ENCODE peak calls at places on chromosome 14, in ten cellular contexts. C, H, R, F, X, Z, E, A, G and K are unnamed samples.

GRCh38 chr14:100866666-100867630 is 36.6 kb downstream of the RTL1 start:
- DNase-seq in C (peak; percentile 19), H (no peak), R (no peak), F (no peak), X (no peak), Z (no peak), E (no peak), A (peak; percentile 46), G (no peak), K (no peak)

GRCh38 chr14:88245321-88245720 is 77.7 kb downstream of the KCNK10 start:
- DNase-seq in C (no peak), H (peak; percentile 23), R (no peak), F (no peak), X (no peak), Z (no peak), E (no peak), A (no peak), G (no peak), K (no peak)

GRCh38 chr14:69532561-69533335 is 41.9 kb downstream of the CCDC177 start:
- DNase-seq in C (no peak), H (peak; percentile 65), R (peak; percentile 26), F (no peak), X (no peak), Z (no peak), E (no peak), A (no peak), G (no peak), K (no peak)

GRCh38 chr14:104546021-104546491 is 33.5 kb upstream of the C14orf180 start:
- DNase-seq in C (peak; percentile 23), H (no peak), R (no peak), F (no peak), X (no peak), Z (no peak), E (no peak), A (peak; percentile 61), G (peak; percentile 17), K (no peak)

GRCh38 chr14:26415618-26416123 is 182.2 kb downstream of the NOVA1 start:
- DNase-seq in C (no peak), H (peak; percentile 53), R (no peak), F (no peak), X (no peak), Z (no peak), E (peak; percentile 69), A (no peak), G (no peak), K (no peak)

GRCh38 chr14:104130974-104131651 is 7.3 kb upstream of the KIF26A start:
- DNase-seq in C (peak; percentile 63), H (peak; percentile 79), R (peak; percentile 45), F (no peak), X (peak; percentile 44), Z (no peak), E (peak; percentile 49), A (peak; percentile 75), G (peak; percentile 66), K (no peak)

GRCh38 chr14:55136241-55136640 is 7.2 kb downstream of the LGALS3 start:
- DNase-seq in C (no peak), H (no peak), R (no peak), F (no peak), X (peak; percentile 47), Z (no peak), E (no peak), A (no peak), G (no peak), K (peak; percentile 72)

GRCh38 chr14:88551936-88552565 is 2.8 kb downstream of the PTPN21 start:
- DNase-seq in C (no peak), H (peak; percentile 20), R (no peak), F (no peak), X (peak; percentile 38), Z (no peak), E (peak; percentile 43), A (no peak), G (peak; percentile 42), K (peak; percentile 10)

GRCh38 chr14:59137256-59137655 is 51.2 kb upstream of the DAAM1 start:
- DNase-seq in C (no peak), H (no peak), R (no peak), F (no peak), X (no peak), Z (no peak), E (no peak), A (no peak), G (no peak), K (no peak)

GRCh38 chr14:31930493-31931225 is 146.4 kb upstream of the ARHGAP5 start:
- DNase-seq in C (no peak), H (peak; percentile 70), R (no peak), F (no peak), X (no peak), Z (no peak), E (no peak), A (no peak), G (no peak), K (peak; percentile 47)

GRCh38 chr14:89308232-89308959 is 108.6 kb downstream of the FOXN3 start:
- DNase-seq in C (no peak), H (peak; percentile 25), R (no peak), F (no peak), X (peak; percentile 40), Z (no peak), E (no peak), A (no peak), G (no peak), K (no peak)

GRCh38 chr14:24315243-24315806 is 4.0 kb downstream of the LTB4R start:
- DNase-seq in C (no peak), H (no peak), R (no peak), F (no peak), X (no peak), Z (no peak), E (no peak), A (peak; percentile 46), G (no peak), K (no peak)

GRCh38 chr14:24312736-24313507 is 1.6 kb downstream of the LTB4R start:
- DNase-seq in C (peak; percentile 62), H (no peak), R (no peak), F (no peak), X (peak; percentile 49), Z (no peak), E (peak; percentile 51), A (no peak), G (peak; percentile 61), K (no peak)

GRCh38 chr14:24313912-24314311 is 2.6 kb downstream of the LTB4R start:
- DNase-seq in C (peak; percentile 50), H (no peak), R (no peak), F (no peak), X (no peak), Z (no peak), E (no peak), A (no peak), G (no peak), K (no peak)

GRCh38 chr14:24315807-24316596 is 4.7 kb downstream of the LTB4R start:
- DNase-seq in C (peak; percentile 71), H (no peak), R (no peak), F (no peak), X (peak; percentile 54), Z (no peak), E (peak; percentile 48), A (peak; percentile 75), G (no peak), K (no peak)

GRCh38 chr14:24314377-24315193 is 3.3 kb downstream of the LTB4R start:
- DNase-seq in C (peak; percentile 53), H (no peak), R (no peak), F (no peak), X (no peak), Z (no peak), E (no peak), A (no peak), G (no peak), K (no peak)
- H3K27ac ChIP-seq in C (peak overlapping the region; percentile 92), H (no peak overlapping the region), R (no peak overlapping the region), F (no peak overlapping the region), X (no peak overlapping the region), Z (no peak overlapping the region), E (no peak overlapping the region), A (peak overlapping the region; percentile 55), G (peak overlapping the region; percentile 92), K (no peak overlapping the region)

GRCh38 chr14:91325211-91325610 is 80.7 kb upstream of the GPR68 start:
- DNase-seq in C (no peak), H (no peak), R (no peak), F (no peak), X (no peak), Z (no peak), E (no peak), A (peak; percentile 33), G (no peak), K (no peak)
- H3K27ac ChIP-seq in C (peak overlapping the region; percentile 73), H (no peak overlapping the region), R (no peak overlapping the region), F (peak overlapping the region; percentile 65), X (no peak overlapping the region), Z (no peak overlapping the region), E (no peak overlapping the region), A (no peak overlapping the region), G (no peak overlapping the region), K (no peak overlapping the region)

GRCh38 chr14:75982724-75983358 is 1.0 kb upstream of the TGFB3 start:
- DNase-seq in C (peak; percentile 69), H (no peak), R (no peak), F (no peak), X (peak; percentile 80), Z (no peak), E (peak; percentile 57), A (peak; percentile 79), G (peak; percentile 84), K (no peak)
- H3K27ac ChIP-seq in C (peak overlapping the region; percentile 94), H (no peak overlapping the region), R (no peak overlapping the region), F (no peak overlapping the region), X (no peak overlapping the region), Z (peak overlapping the region; percentile 99), E (peak overlapping the region; percentile 95), A (peak overlapping the region; percentile 94), G (peak overlapping the region; percentile 99), K (no peak overlapping the region)

GRCh38 chr14:95192306-95192705 is 35.0 kb upstream of the DICER1 start:
- DNase-seq in C (no peak), H (no peak), R (no peak), F (no peak), X (no peak), Z (no peak), E (no peak), A (no peak), G (no peak), K (no peak)

GRCh38 chr14:95191445-95192199 is 34.3 kb upstream of the DICER1 start:
- DNase-seq in C (no peak), H (no peak), R (no peak), F (no peak), X (no peak), Z (no peak), E (no peak), A (no peak), G (no peak), K (no peak)

GRCh38 chr14:95189400-95190162 is 32.3 kb upstream of the DICER1 start:
- DNase-seq in C (no peak), H (no peak), R (no peak), F (no peak), X (peak; percentile 78), Z (no peak), E (no peak), A (no peak), G (no peak), K (peak; percentile 32)

GRCh38 chr14:95190857-95191256 is 33.5 kb upstream of the DICER1 start:
- DNase-seq in C (no peak), H (no peak), R (no peak), F (no peak), X (no peak), Z (no peak), E (no peak), A (no peak), G (no peak), K (no peak)

DNA sequence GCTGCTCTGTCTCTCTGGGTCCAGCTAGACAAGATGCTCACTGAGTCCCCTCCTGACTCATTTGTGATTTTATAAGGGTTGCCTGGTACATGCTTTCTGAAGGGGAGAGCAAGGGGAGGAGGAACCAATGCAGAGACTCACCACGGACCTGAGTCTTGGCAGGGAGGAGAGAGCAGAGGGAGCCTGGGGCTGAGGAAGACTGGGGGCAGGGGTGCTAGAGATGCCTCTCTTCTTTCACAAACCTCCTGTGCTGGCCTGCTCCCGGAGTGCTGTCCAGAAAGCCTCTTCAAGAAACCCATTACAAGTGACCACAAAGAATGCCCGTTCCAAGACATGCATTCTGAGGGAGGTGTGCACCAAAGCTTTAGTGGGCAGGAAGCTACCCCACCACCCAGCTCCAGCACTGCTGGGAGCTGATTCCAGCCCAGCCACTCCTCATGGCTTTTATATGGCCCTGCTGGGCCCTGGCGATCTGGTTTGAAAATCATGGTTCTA is 33.1 kb upstream of the DICER1 start:
- DNase-seq in C (no peak), H (no peak), R (no peak), F (no peak), X (no peak), Z (no peak), E (no peak), A (no peak), G (no peak), K (peak; percentile 18)
- H3K27ac ChIP-seq in C (peak overlapping the region; percentile 18), H (no peak overlapping the region), R (no peak overlapping the region), F (no peak overlapping the region), X (no peak overlapping the region), Z (no peak overlapping the region), E (no peak overlapping the region), A (no peak overlapping the region), G (no peak overlapping the region), K (no peak overlapping the region)